ENCODE peak calls at places on chromosomes 12 and 14, in seven cellular contexts. V, U, M, P, R, D and W are unnamed samples.

GRCh38 chr12:57755454-57756372 is 810 bp downstream of the MARCHF9 start:
- DNase-seq in V (peak), P (peak), U (no peak), M (peak), R (no peak), D (no peak), W (peak)

GRCh38 chr12:109827566-109828550 is 5.3 kb downstream of the TRPV4 start:
- DNase-seq in P (peak), U (no peak), D (no peak), M (no peak), R (peak), V (no peak), W (no peak)

GRCh38 chr12:77122236-77122635 is 56.9 kb upstream of the E2F7 start:
- DNase-seq in V (no peak), R (no peak), U (peak), M (no peak), D (peak), P (no peak), W (no peak)

GRCh38 chr14:60984225-60984624 is 3.2 kb downstream of the SLC38A6 start:
- DNase-seq in D (no peak), P (no peak), V (no peak), U (no peak), M (no peak), R (no peak), W (no peak)

GRCh38 chr12:120402217-120402616 is 33.3 kb upstream of the MSI1 start:
- DNase-seq in P (no peak), U (no peak), R (no peak), D (no peak), V (no peak), M (no peak), W (no peak)

GRCh38 chr12:41277019-41277770 is 89.1 kb downstream of the PDZRN4 start:
- DNase-seq in P (no peak), U (peak), V (no peak), D (peak), M (peak), R (peak), W (peak)

GRCh38 chr12:105948331-105948730 is 190.4 kb downstream of the NUAK1 start:
- DNase-seq in M (no peak), U (no peak), R (no peak), P (no peak), V (no peak), D (peak), W (no peak)

GRCh38 chr12:97944576-97944975 is 482.0 kb downstream of the RMST start:
- DNase-seq in P (no peak), V (no peak), M (no peak), U (peak), R (no peak), D (no peak), W (no peak)

GRCh38 chr12:122969657-122970056 is 3.4 kb upstream of the ABCB9 start:
- DNase-seq in U (no peak), R (no peak), M (no peak), V (no peak), P (no peak), D (no peak), W (no peak)

GRCh38 chr12:21941522-21942376 is 523 bp upstream of the ABCC9 start:
- DNase-seq in U (no peak), P (peak), M (no peak), V (no peak), D (no peak), R (peak), W (no peak)

GRCh38 chr12:49895773-49896172 is 7.9 kb downstream of the FAIM2 start:
- DNase-seq in U (no peak), V (no peak), D (no peak), M (no peak), R (no peak), P (no peak), W (no peak)